ENCODE peak calls at places on chromosomes 7 and 10, in ten cellular contexts. One of them, this sample, is unnamed.

GRCh38 chr7:30433082-30433481 is 45.5 kb downstream of the NOD1 start:
- DNase-seq in A549: no peak
- DNase-seq in uterus: no peak
- DNase-seq in upper lobe of left lung: peak
- DNase-seq in stomach: peak
- DNase-seq in body of pancreas: peak
- DNase-seq in NB4: peak
- DNase-seq in suprapubic skin: no peak
- DNase-seq in lower leg skin: peak
- DNase-seq in adrenal gland: peak
- DNase-seq in this sample: no peak

GRCh38 chr10:27998178-27998953 is 513 bp downstream of the ODAD2 start:
- DNase-seq in A549: peak
- DNase-seq in uterus: no peak
- DNase-seq in upper lobe of left lung: no peak
- DNase-seq in stomach: no peak
- DNase-seq in body of pancreas: peak
- DNase-seq in NB4: peak
- DNase-seq in suprapubic skin: no peak
- DNase-seq in lower leg skin: no peak
- DNase-seq in adrenal gland: peak
- DNase-seq in this sample: peak

GRCh38 chr10:69449841-69450240 is 1.4 kb upstream of the TSPAN15 start:
- DNase-seq in A549: peak
- DNase-seq in uterus: peak
- DNase-seq in upper lobe of left lung: peak
- DNase-seq in stomach: peak
- DNase-seq in body of pancreas: peak
- DNase-seq in NB4: peak
- DNase-seq in suprapubic skin: no peak
- DNase-seq in lower leg skin: peak
- DNase-seq in adrenal gland: peak
- DNase-seq in this sample: peak

GRCh38 chr10:112724404-112724991 is 225.5 kb upstream of the TCF7L2 start:
- DNase-seq in A549: no peak
- DNase-seq in uterus: no peak
- DNase-seq in upper lobe of left lung: no peak
- DNase-seq in stomach: no peak
- DNase-seq in body of pancreas: no peak
- DNase-seq in NB4: no peak
- DNase-seq in suprapubic skin: no peak
- DNase-seq in lower leg skin: no peak
- DNase-seq in adrenal gland: no peak
- DNase-seq in this sample: no peak

GRCh38 chr10:683448-684071 is 5.9 kb downstream of the DIP2C start:
- DNase-seq in A549: peak
- DNase-seq in uterus: peak
- DNase-seq in upper lobe of left lung: no peak
- DNase-seq in stomach: no peak
- DNase-seq in body of pancreas: no peak
- DNase-seq in NB4: no peak
- DNase-seq in suprapubic skin: peak
- DNase-seq in lower leg skin: no peak
- DNase-seq in adrenal gland: peak
- DNase-seq in this sample: peak

GRCh38 chr7:149884016-149884415 is 10.2 kb downstream of the ATP6V0E2 start:
- DNase-seq in A549: no peak
- DNase-seq in uterus: no peak
- DNase-seq in upper lobe of left lung: peak
- DNase-seq in stomach: peak
- DNase-seq in body of pancreas: peak
- DNase-seq in NB4: peak
- DNase-seq in suprapubic skin: no peak
- DNase-seq in lower leg skin: no peak
- DNase-seq in adrenal gland: peak
- DNase-seq in this sample: no peak

GRCh38 chr7:123979876-123980275 is 53.0 kb downstream of the TMEM229A start:
- DNase-seq in A549: no peak
- DNase-seq in uterus: no peak
- DNase-seq in upper lobe of left lung: no peak
- DNase-seq in stomach: no peak
- DNase-seq in body of pancreas: no peak
- DNase-seq in NB4: no peak
- DNase-seq in suprapubic skin: no peak
- DNase-seq in lower leg skin: no peak
- DNase-seq in adrenal gland: peak
- DNase-seq in this sample: no peak

GRCh38 chr7:25788961-25789620 is 362.9 kb upstream of the NFE2L3 start:
- DNase-seq in A549: no peak
- DNase-seq in uterus: no peak
- DNase-seq in upper lobe of left lung: no peak
- DNase-seq in stomach: no peak
- DNase-seq in body of pancreas: no peak
- DNase-seq in NB4: no peak
- DNase-seq in suprapubic skin: no peak
- DNase-seq in lower leg skin: no peak
- DNase-seq in adrenal gland: no peak
- DNase-seq in this sample: no peak

GRCh38 chr10:51077507-51077906 is 3.2 kb downstream of the PRKG1 start:
- DNase-seq in A549: no peak
- DNase-seq in uterus: no peak
- DNase-seq in upper lobe of left lung: no peak
- DNase-seq in stomach: no peak
- DNase-seq in body of pancreas: no peak
- DNase-seq in NB4: no peak
- DNase-seq in suprapubic skin: no peak
- DNase-seq in lower leg skin: no peak
- DNase-seq in adrenal gland: no peak
- DNase-seq in this sample: no peak

GRCh38 chr10:129888784-129889616 is 75.1 kb downstream of the EBF3 start:
- DNase-seq in A549: peak
- DNase-seq in uterus: no peak
- DNase-seq in upper lobe of left lung: no peak
- DNase-seq in stomach: no peak
- DNase-seq in body of pancreas: peak
- DNase-seq in NB4: peak
- DNase-seq in suprapubic skin: peak
- DNase-seq in lower leg skin: no peak
- DNase-seq in adrenal gland: peak
- DNase-seq in this sample: peak

DNA sequence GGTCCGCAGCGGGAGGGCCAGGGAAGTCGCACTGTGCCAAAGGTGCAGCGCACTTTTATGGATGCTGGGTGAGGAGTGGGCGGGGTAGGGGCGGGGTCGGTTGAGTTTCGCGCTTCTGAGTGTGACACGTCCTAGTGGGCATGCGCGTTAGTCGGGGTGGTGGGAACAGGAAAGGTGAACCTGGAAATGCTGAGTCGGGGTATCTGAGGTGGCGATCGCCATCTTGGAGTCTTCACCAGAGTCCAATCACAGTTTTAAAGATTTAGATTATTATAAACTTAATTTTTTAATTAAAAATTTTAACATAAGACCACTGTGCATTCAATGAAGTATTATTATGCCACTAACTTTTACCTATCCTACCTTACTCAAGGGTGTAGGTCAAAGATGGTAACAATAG is 45.7 kb downstream of the ZNF138 start:
- DNase-seq in A549: no peak
- DNase-seq in uterus: no peak
- DNase-seq in upper lobe of left lung: no peak
- DNase-seq in stomach: no peak
- DNase-seq in body of pancreas: no peak
- DNase-seq in NB4: no peak
- DNase-seq in suprapubic skin: no peak
- DNase-seq in lower leg skin: no peak
- DNase-seq in adrenal gland: no peak
- DNase-seq in this sample: no peak
- TF ChIP-seq POLR2A in A549: no peak
- TF ChIP-seq POLR2A in uterus: no peak
- TF ChIP-seq POLR2A in upper lobe of left lung: no peak
- TF ChIP-seq POLR2A in stomach: no peak
- TF ChIP-seq POLR2A in body of pancreas: no peak
- TF ChIP-seq POLR2A in NB4: no peak
- TF ChIP-seq POLR2A in suprapubic skin: no peak
- TF ChIP-seq POLR2A in lower leg skin: no peak
- TF ChIP-seq POLR2A in adrenal gland: no peak
- TF ChIP-seq POLR2A in this sample: no peak

GRCh38 chr7:55971045-55971444 is 6.7 kb downstream of the NIPSNAP2 start:
- DNase-seq in A549: no peak
- DNase-seq in uterus: no peak
- DNase-seq in upper lobe of left lung: no peak
- DNase-seq in stomach: no peak
- DNase-seq in body of pancreas: no peak
- DNase-seq in NB4: no peak
- DNase-seq in suprapubic skin: no peak
- DNase-seq in lower leg skin: no peak
- DNase-seq in adrenal gland: peak
- DNase-seq in this sample: no peak
- TF ChIP-seq POLR2A in A549: no peak
- TF ChIP-seq POLR2A in uterus: no peak
- TF ChIP-seq POLR2A in upper lobe of left lung: no peak
- TF ChIP-seq POLR2A in stomach: no peak
- TF ChIP-seq POLR2A in body of pancreas: no peak
- TF ChIP-seq POLR2A in NB4: no peak
- TF ChIP-seq POLR2A in suprapubic skin: no peak
- TF ChIP-seq POLR2A in lower leg skin: no peak
- TF ChIP-seq POLR2A in adrenal gland: no peak
- TF ChIP-seq POLR2A in this sample: no peak

GRCh38 chr10:110460111-110460809 is 37.4 kb upstream of the DUSP5 start:
- DNase-seq in A549: peak
- DNase-seq in uterus: peak
- DNase-seq in upper lobe of left lung: peak
- DNase-seq in stomach: peak
- DNase-seq in body of pancreas: peak
- DNase-seq in NB4: peak
- DNase-seq in suprapubic skin: no peak
- DNase-seq in lower leg skin: no peak
- DNase-seq in adrenal gland: peak
- DNase-seq in this sample: peak
- TF ChIP-seq POLR2A in A549: no peak
- TF ChIP-seq POLR2A in uterus: no peak
- TF ChIP-seq POLR2A in upper lobe of left lung: no peak
- TF ChIP-seq POLR2A in stomach: no peak
- TF ChIP-seq POLR2A in body of pancreas: no peak
- TF ChIP-seq POLR2A in NB4: no peak
- TF ChIP-seq POLR2A in suprapubic skin: no peak
- TF ChIP-seq POLR2A in lower leg skin: no peak
- TF ChIP-seq POLR2A in adrenal gland: no peak
- TF ChIP-seq POLR2A in this sample: no peak

GRCh38 chr10:122085423-122085911 is 96.5 kb downstream of the TACC2 start:
- DNase-seq in A549: no peak
- DNase-seq in uterus: no peak
- DNase-seq in upper lobe of left lung: no peak
- DNase-seq in stomach: no peak
- DNase-seq in body of pancreas: no peak
- DNase-seq in NB4: no peak
- DNase-seq in suprapubic skin: peak
- DNase-seq in lower leg skin: peak
- DNase-seq in adrenal gland: no peak
- DNase-seq in this sample: no peak
- TF ChIP-seq POLR2A in A549: no peak
- TF ChIP-seq POLR2A in uterus: no peak
- TF ChIP-seq POLR2A in upper lobe of left lung: no peak
- TF ChIP-seq POLR2A in stomach: no peak
- TF ChIP-seq POLR2A in body of pancreas: no peak
- TF ChIP-seq POLR2A in NB4: no peak
- TF ChIP-seq POLR2A in suprapubic skin: no peak
- TF ChIP-seq POLR2A in lower leg skin: no peak
- TF ChIP-seq POLR2A in adrenal gland: no peak
- TF ChIP-seq POLR2A in this sample: no peak

DNA sequence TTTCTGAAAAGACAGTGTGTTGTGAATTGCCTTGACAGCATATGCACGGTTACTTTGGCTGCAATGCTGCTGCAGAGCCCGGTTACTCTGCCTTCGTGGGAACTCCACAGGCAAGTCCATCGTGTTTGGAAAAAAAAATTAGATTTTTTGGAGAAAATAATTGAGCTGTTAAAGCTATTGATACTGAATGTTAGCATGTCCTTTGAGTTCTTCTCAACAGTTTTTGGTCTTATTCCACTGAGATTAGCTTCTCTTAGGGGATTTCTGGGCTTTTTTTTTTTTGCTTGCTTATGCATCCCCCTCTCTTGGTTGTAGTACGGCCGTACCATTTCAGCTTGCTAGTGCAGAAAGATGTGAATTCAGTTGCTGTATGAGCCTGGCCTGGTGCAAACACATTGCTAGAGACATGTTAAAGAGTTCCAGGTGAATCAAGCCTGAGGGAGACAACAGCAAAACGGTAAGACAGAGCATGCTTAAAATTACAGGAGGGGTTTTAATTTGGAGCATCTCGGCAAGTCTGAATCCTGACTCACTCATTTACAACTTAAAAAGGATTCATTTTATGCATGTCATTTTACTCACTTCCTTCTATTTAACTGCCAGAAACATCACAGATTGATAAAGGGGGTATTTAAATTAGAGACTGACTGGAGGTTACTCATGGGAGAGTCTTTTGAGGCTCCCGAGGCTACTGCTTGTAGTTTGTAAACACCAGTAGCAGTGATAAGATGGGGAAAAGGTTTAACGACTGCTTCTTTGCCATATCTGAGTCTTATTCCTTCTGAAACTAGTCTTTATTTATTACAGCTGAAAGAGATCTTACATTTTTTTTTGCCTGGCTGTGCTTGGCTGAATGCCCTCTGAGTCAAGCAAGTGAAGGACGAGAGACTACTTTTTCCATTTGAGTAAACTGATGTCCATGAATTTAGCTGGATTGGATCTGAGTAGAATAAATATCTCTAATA is 113.7 kb downstream of the CDK14 start:
- DNase-seq in A549: no peak
- DNase-seq in uterus: peak
- DNase-seq in upper lobe of left lung: no peak
- DNase-seq in stomach: peak
- DNase-seq in body of pancreas: peak
- DNase-seq in NB4: no peak
- DNase-seq in suprapubic skin: no peak
- DNase-seq in lower leg skin: no peak
- DNase-seq in adrenal gland: peak
- DNase-seq in this sample: no peak
- TF ChIP-seq POLR2A in A549: no peak
- TF ChIP-seq POLR2A in uterus: no peak
- TF ChIP-seq POLR2A in upper lobe of left lung: no peak
- TF ChIP-seq POLR2A in stomach: no peak
- TF ChIP-seq POLR2A in body of pancreas: peak
- TF ChIP-seq POLR2A in NB4: no peak
- TF ChIP-seq POLR2A in suprapubic skin: no peak
- TF ChIP-seq POLR2A in lower leg skin: no peak
- TF ChIP-seq POLR2A in adrenal gland: no peak
- TF ChIP-seq POLR2A in this sample: no peak

DNA sequence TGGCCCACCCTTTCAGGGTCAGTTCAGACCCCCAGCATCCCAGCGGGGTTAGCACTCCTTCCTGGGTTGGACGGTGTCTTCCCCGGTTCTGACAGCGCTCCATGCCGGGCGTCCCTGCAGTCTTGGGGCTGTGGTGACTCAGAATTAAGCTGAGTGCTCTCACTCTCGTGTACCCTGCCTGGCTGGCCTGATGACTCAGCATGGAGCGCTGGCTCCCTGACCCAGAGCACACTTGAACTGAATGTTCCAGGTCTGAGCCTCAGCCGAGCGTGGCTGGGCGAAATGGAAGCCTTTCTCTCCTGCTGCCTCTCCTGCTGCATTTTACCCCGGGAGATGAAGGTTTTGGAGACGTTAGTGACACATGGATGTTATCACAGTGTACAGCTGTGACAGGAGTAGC is 7.1 kb downstream of the BAG3 start:
- DNase-seq in A549: peak
- DNase-seq in uterus: peak
- DNase-seq in upper lobe of left lung: peak
- DNase-seq in stomach: peak
- DNase-seq in body of pancreas: peak
- DNase-seq in NB4: peak
- DNase-seq in suprapubic skin: peak
- DNase-seq in lower leg skin: peak
- DNase-seq in adrenal gland: peak
- DNase-seq in this sample: peak
- TF ChIP-seq POLR2A in A549: no peak
- TF ChIP-seq POLR2A in uterus: no peak
- TF ChIP-seq POLR2A in upper lobe of left lung: no peak
- TF ChIP-seq POLR2A in stomach: no peak
- TF ChIP-seq POLR2A in body of pancreas: peak
- TF ChIP-seq POLR2A in NB4: no peak
- TF ChIP-seq POLR2A in suprapubic skin: no peak
- TF ChIP-seq POLR2A in lower leg skin: no peak
- TF ChIP-seq POLR2A in adrenal gland: peak
- TF ChIP-seq POLR2A in this sample: peak

This sample was measured in H54.